ENCODE peak calls at places on chromosomes 1 and 21, in five cellular contexts. One of them, this sample, is unnamed. For H3K27me3, the result is how much of the 10 kb centered on the place peaks cover.

GRCh38 chr1:76170522-76170921 is 96.0 kb downstream of the ST6GALNAC3 start:
- DNase-seq in mesenchymal stem cell: no peak
- DNase-seq in GM23338: no peak
- DNase-seq in MM.1S: no peak
- DNase-seq in fibroblast of lung: no peak
- DNase-seq in this sample: peak

GRCh38 chr21:44969965-44970755 is 30.3 kb downstream of the SLX9 start:
- DNase-seq in fibroblast of lung: peak
- DNase-seq in mesenchymal stem cell: peak
- DNase-seq in MM.1S: no peak
- DNase-seq in GM23338: no peak
- DNase-seq in this sample: no peak

GRCh38 chr1:212401838-212402582 is 12.7 kb downstream of the PACC1 start:
- DNase-seq in mesenchymal stem cell: peak
- DNase-seq in fibroblast of lung: peak
- DNase-seq in MM.1S: no peak
- DNase-seq in GM23338: no peak
- DNase-seq in this sample: no peak

GRCh38 chr1:226364129-226364899 is 43.6 kb downstream of the PARP1 start:
- DNase-seq in mesenchymal stem cell: no peak
- DNase-seq in GM23338: no peak
- DNase-seq in MM.1S: no peak
- DNase-seq in fibroblast of lung: peak
- DNase-seq in this sample: no peak

GRCh38 chr21:43865471-43866181 is 603 bp downstream of the AGPAT3 start:
- DNase-seq in fibroblast of lung: peak
- DNase-seq in GM23338: peak
- DNase-seq in mesenchymal stem cell: peak
- DNase-seq in MM.1S: peak
- DNase-seq in this sample: peak

GRCh38 chr1:15422871-15423270 is 13.2 kb downstream of the EFHD2 start:
- DNase-seq in fibroblast of lung: no peak
- DNase-seq in mesenchymal stem cell: no peak
- DNase-seq in GM23338: no peak
- DNase-seq in MM.1S: no peak
- DNase-seq in this sample: no peak

GRCh38 chr1:45684402-45684801 is 1.9 kb downstream of the GPBP1L1 start:
- DNase-seq in mesenchymal stem cell: no peak
- DNase-seq in MM.1S: no peak
- DNase-seq in fibroblast of lung: no peak
- DNase-seq in GM23338: no peak
- DNase-seq in this sample: no peak

GRCh38 chr21:26840912-26841311 is 4.3 kb downstream of the ADAMTS1 start:
- DNase-seq in MM.1S: no peak
- DNase-seq in GM23338: no peak
- DNase-seq in fibroblast of lung: peak
- DNase-seq in mesenchymal stem cell: peak
- DNase-seq in this sample: no peak

GRCh38 chr1:234186037-234186688 is 187.1 kb upstream of the COA6 start:
- DNase-seq in fibroblast of lung: peak
- DNase-seq in GM23338: no peak
- DNase-seq in mesenchymal stem cell: no peak
- DNase-seq in MM.1S: no peak
- DNase-seq in this sample: no peak

GRCh38 chr1:174902531-174903099 is 97.1 kb upstream of the CACYBP start:
- DNase-seq in fibroblast of lung: peak
- DNase-seq in MM.1S: no peak
- DNase-seq in GM23338: no peak
- DNase-seq in mesenchymal stem cell: no peak
- DNase-seq in this sample: no peak

GRCh38 chr1:32539584-32540571 is 651 bp downstream of the ZBTB8A start:
- DNase-seq in mesenchymal stem cell: peak
- DNase-seq in GM23338: peak
- DNase-seq in MM.1S: peak
- DNase-seq in fibroblast of lung: peak
- DNase-seq in this sample: peak

GRCh38 chr21:29896884-29897283 is 42.9 kb downstream of the GRIK1 start:
- DNase-seq in MM.1S: no peak
- DNase-seq in mesenchymal stem cell: no peak
- DNase-seq in GM23338: no peak
- DNase-seq in fibroblast of lung: no peak
- DNase-seq in this sample: no peak

GRCh38 chr1:10755977-10756521 is 40.4 kb downstream of the CASZ1 start:
- DNase-seq in fibroblast of lung: peak
- DNase-seq in MM.1S: peak
- DNase-seq in GM23338: no peak
- DNase-seq in mesenchymal stem cell: no peak
- DNase-seq in this sample: no peak

GRCh38 chr1:181356505-181357340 is 126.6 kb upstream of the CACNA1E start:
- DNase-seq in GM23338: no peak
- DNase-seq in mesenchymal stem cell: no peak
- DNase-seq in fibroblast of lung: no peak
- DNase-seq in MM.1S: no peak
- DNase-seq in this sample: no peak

GRCh38 chr1:6440198-6441126 is 15.9 kb downstream of the ESPN start:
- DNase-seq in fibroblast of lung: peak
- DNase-seq in mesenchymal stem cell: peak
- DNase-seq in MM.1S: peak
- DNase-seq in GM23338: peak
- DNase-seq in this sample: no peak

GRCh38 chr1:201766117-201766863 is 62.7 kb upstream of the IPO9 start:
- DNase-seq in MM.1S: no peak
- DNase-seq in fibroblast of lung: peak
- DNase-seq in GM23338: no peak
- DNase-seq in mesenchymal stem cell: peak
- DNase-seq in this sample: no peak

GRCh38 chr1:214838351-214838750 is 235.4 kb downstream of the CENPF start:
- DNase-seq in GM23338: no peak
- DNase-seq in fibroblast of lung: peak
- DNase-seq in mesenchymal stem cell: peak
- DNase-seq in MM.1S: no peak
- DNase-seq in this sample: no peak

GRCh38 chr1:38806090-38806489 is 53.5 kb downstream of the RRAGC start:
- DNase-seq in fibroblast of lung: no peak
- DNase-seq in GM23338: no peak
- DNase-seq in MM.1S: no peak
- DNase-seq in mesenchymal stem cell: no peak
- DNase-seq in this sample: no peak

GRCh38 chr1:38800720-38801671 is 58.6 kb downstream of the RRAGC start:
- DNase-seq in fibroblast of lung: no peak
- DNase-seq in GM23338: no peak
- DNase-seq in mesenchymal stem cell: no peak
- DNase-seq in MM.1S: no peak
- DNase-seq in this sample: no peak

GRCh38 chr1:38803647-38804046 is 55.9 kb downstream of the RRAGC start:
- DNase-seq in mesenchymal stem cell: peak
- DNase-seq in MM.1S: no peak
- DNase-seq in GM23338: no peak
- DNase-seq in fibroblast of lung: peak
- DNase-seq in this sample: no peak

GRCh38 chr1:38805036-38805435 is 54.5 kb downstream of the RRAGC start:
- DNase-seq in MM.1S: no peak
- DNase-seq in GM23338: no peak
- DNase-seq in fibroblast of lung: no peak
- DNase-seq in mesenchymal stem cell: no peak
- DNase-seq in this sample: no peak

DNA sequence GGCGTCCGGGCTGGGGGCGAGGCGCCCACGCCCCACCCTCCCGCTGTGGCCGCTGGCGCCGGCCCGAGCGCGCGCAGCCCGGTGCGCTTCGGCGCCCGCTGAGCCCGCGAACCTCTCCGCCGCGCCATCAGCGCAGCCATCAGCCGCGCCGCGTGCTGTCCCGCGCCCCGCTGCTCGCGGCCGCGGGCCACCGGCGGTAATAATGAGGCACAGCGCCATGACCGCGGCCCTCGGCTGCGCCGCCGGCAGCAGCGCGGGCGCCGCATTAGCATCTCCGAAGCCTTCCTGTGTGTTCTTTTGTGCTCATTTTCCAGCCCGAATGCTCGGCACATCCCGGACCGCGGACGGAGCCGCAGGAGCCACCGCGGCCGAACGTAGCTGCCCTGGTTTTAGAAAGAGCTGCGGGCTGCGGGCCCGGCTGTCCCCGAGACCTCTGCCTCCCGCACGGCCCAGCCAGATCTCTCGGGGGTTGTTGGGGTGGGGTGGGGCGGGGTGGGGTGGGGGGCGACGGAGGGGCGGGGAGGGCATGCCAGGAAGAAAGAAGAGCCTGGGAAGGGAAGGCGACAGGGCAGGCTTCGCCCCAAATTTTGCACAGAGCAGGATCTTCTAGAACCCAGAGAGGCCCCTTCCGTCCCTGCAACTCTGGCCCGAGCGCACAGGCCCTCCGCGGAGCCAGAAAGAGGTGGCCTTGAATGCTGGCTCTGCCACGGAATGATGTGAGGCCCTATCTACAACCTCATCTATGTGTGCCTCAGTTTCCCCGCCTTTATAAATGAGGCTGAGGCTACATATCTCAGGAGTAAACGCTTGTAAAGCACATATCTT is 55.3 kb downstream of the RRAGC start:
- DNase-seq in MM.1S: no peak
- DNase-seq in fibroblast of lung: peak
- DNase-seq in GM23338: peak
- DNase-seq in mesenchymal stem cell: peak
- DNase-seq in this sample: no peak
- H3K27me3 ChIP-seq in MM.1S: under half
- H3K27me3 ChIP-seq in fibroblast of lung: under half
- H3K27me3 ChIP-seq in GM23338: half or more
- H3K27me3 ChIP-seq in mesenchymal stem cell: half or more
- H3K27me3 ChIP-seq in this sample: under half

DNA sequence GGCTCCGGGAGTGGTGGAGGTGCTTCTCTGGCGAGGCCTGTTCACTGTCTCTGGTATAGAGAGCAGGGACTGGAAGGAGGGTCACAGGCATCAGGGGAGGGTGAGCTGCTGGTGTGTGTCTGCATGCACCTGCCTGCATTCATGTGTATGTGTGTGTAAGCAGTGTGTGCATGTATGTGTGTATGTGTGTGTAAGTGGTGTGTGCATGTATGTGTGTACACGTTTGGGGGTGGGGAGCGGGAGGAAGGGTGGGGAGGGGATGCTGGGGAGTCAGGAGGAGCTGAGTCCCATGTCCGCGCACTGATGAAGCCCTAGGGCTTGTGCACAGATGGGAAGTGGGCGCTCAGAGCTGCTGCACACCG is 49.0 kb downstream of the ARHGEF16 start:
- DNase-seq in MM.1S: no peak
- DNase-seq in fibroblast of lung: no peak
- DNase-seq in mesenchymal stem cell: no peak
- DNase-seq in GM23338: no peak
- DNase-seq in this sample: no peak
- H3K4me2 ChIP-seq in MM.1S: no peak
- H3K4me2 ChIP-seq in fibroblast of lung: no peak
- H3K4me2 ChIP-seq in mesenchymal stem cell: no peak
- H3K4me2 ChIP-seq in GM23338: no peak
- H3K4me2 ChIP-seq in this sample: no peak

DNA sequence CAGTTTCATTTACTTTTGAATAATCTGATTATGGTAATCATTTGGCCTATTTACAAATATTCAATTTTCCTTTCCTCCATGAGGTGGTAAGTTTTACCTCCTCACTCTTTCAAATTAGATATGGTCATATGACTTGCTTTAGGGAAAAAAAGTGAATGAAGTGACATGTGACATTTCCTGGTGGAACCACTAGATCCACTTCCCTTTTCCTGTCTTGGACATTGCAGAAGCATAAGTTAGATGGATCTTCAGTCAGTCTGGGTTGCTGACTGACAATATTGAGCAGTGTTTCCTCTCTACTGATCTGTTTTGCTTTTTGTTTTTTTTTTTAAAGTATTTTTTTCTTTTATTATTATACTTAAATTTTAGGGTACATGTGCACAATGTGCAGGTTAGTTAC is 481.1 kb upstream of the PTBP2 start:
- DNase-seq in fibroblast of lung: no peak
- DNase-seq in MM.1S: no peak
- DNase-seq in GM23338: no peak
- DNase-seq in mesenchymal stem cell: no peak
- DNase-seq in this sample: no peak
- H3K27me3 ChIP-seq in fibroblast of lung: under half
- H3K27me3 ChIP-seq in MM.1S: under half
- H3K27me3 ChIP-seq in GM23338: under half
- H3K27me3 ChIP-seq in mesenchymal stem cell: under half
- H3K27me3 ChIP-seq in this sample: under half

DNA sequence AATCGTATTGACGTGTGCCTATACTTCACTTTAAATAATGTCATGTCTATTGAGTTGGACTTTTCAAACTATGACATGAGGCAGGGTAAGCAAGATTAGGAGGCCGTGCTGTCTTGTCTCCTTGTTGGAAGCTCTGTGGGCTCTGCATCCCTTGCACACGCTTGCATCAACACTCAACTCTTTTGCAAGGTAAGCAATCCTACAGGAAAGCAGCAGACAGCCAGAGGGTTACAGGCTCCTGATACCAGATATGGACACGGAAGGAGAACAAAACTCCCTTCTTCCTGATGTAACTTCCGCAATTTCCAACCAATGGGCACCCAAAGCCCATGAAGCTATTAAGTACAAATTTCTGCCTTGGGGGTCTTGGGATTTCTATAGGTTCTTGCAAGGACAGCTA is 1520.7 kb upstream of the B3GALT2 start:
- DNase-seq in mesenchymal stem cell: no peak
- DNase-seq in MM.1S: no peak
- DNase-seq in fibroblast of lung: no peak
- DNase-seq in GM23338: no peak
- DNase-seq in this sample: no peak
- H3K4me2 ChIP-seq in mesenchymal stem cell: no peak
- H3K4me2 ChIP-seq in MM.1S: no peak
- H3K4me2 ChIP-seq in fibroblast of lung: no peak
- H3K4me2 ChIP-seq in GM23338: no peak
- H3K4me2 ChIP-seq in this sample: no peak

GRCh38 chr1:156627313-156627880 is 8.2 kb downstream of the HAPLN2 start:
- DNase-seq in fibroblast of lung: peak
- DNase-seq in MM.1S: peak
- DNase-seq in mesenchymal stem cell: peak
- DNase-seq in GM23338: peak
- DNase-seq in this sample: no peak

GRCh38 chr1:156624814-156625435 is 5.7 kb downstream of the HAPLN2 start:
- DNase-seq in MM.1S: no peak
- DNase-seq in mesenchymal stem cell: no peak
- DNase-seq in fibroblast of lung: no peak
- DNase-seq in GM23338: peak
- DNase-seq in this sample: no peak

GRCh38 chr1:156623946-156624813 is 5.0 kb downstream of the HAPLN2 start:
- DNase-seq in fibroblast of lung: peak
- DNase-seq in MM.1S: peak
- DNase-seq in GM23338: peak
- DNase-seq in mesenchymal stem cell: peak
- DNase-seq in this sample: no peak

GRCh38 chr1:156626079-156626438 is 6.8 kb downstream of the HAPLN2 start:
- DNase-seq in MM.1S: no peak
- DNase-seq in mesenchymal stem cell: no peak
- DNase-seq in GM23338: no peak
- DNase-seq in fibroblast of lung: no peak
- DNase-seq in this sample: no peak

GRCh38 chr1:156625436-156626078 is 6.3 kb downstream of the HAPLN2 start:
- DNase-seq in MM.1S: peak
- DNase-seq in fibroblast of lung: peak
- DNase-seq in GM23338: peak
- DNase-seq in mesenchymal stem cell: peak
- DNase-seq in this sample: peak
- H3K27me3 ChIP-seq in MM.1S: half or more
- H3K27me3 ChIP-seq in fibroblast of lung: half or more
- H3K27me3 ChIP-seq in GM23338: half or more
- H3K27me3 ChIP-seq in mesenchymal stem cell: half or more
- H3K27me3 ChIP-seq in this sample: under half

This sample was measured in Karpas-422.